ENCODE peak calls at places on chromosome X, in seven cellular contexts. A is heart right ventricle, M is adrenal gland, S is endodermal cell, R is lower lobe of right lung, Y is psoas muscle, P is colonic mucosa. H is an unnamed sample. For H3K27me3 and H3K4me1, the result is how much of the 10 kb centered on the place peaks cover.

GRCh38 chrX:51697397-51697796 is 12.9 kb upstream of the CENPVL1 start:
- DNase-seq in A (no peak), M (no peak), S (no peak), R (no peak), Y (no peak), P (no peak), H (no peak)

GRCh38 chrX:144637731-144638130 is 609.6 kb upstream of the SPANXN1 start:
- DNase-seq in A (no peak), M (no peak), S (no peak), R (no peak), Y (no peak), P (no peak), H (no peak)

GRCh38 chrX:118698516-118699247 is 28.7 kb upstream of the IL13RA1 start:
- DNase-seq in A (no peak), M (no peak), S (no peak), R (no peak), Y (no peak), P (no peak), H (no peak)

GRCh38 chrX:110713666-110714065 is 82.0 kb downstream of the CHRDL1 start:
- DNase-seq in A (no peak), M (no peak), S (no peak), R (no peak), Y (no peak), P (no peak), H (no peak)

GRCh38 chrX:148893395-148893794 is 393.0 kb downstream of the AFF2 start:
- DNase-seq in A (no peak), M (no peak), S (no peak), R (no peak), Y (no peak), P (no peak), H (no peak)

GRCh38 chrX:74523870-74524735 is 90.3 kb downstream of the RLIM start:
- DNase-seq in A (no peak), M (no peak), S (no peak), R (no peak), Y (no peak), P (no peak), H (no peak)

GRCh38 chrX:87518504-87518903 is 902 bp downstream of the KLHL4 start:
- DNase-seq in A (no peak), M (no peak), S (no peak), R (no peak), Y (no peak), P (no peak), H (no peak)

GRCh38 chrX:106263817-106264216 is 95.7 kb downstream of the PWWP3B start:
- DNase-seq in A (no peak), M (no peak), S (no peak), R (no peak), Y (no peak), P (no peak), H (peak)

GRCh38 chrX:113644426-113644825 is 803.8 kb upstream of the AMOT start:
- DNase-seq in A (no peak), M (no peak), S (no peak), R (no peak), Y (no peak), P (no peak), H (no peak)

GRCh38 chrX:10615931-10616780 is 4.2 kb downstream of the MID1 start:
- DNase-seq in A (peak), M (peak), S (peak), R (no peak), Y (no peak), P (peak), H (peak)

GRCh38 chrX:53320543-53321215 is 39.3 kb upstream of the IQSEC2 start:
- DNase-seq in A (no peak), M (no peak), S (peak), R (peak), Y (peak), P (no peak), H (no peak)

GRCh38 chrX:53321943-53322497 is 40.6 kb upstream of the IQSEC2 start:
- DNase-seq in A (no peak), M (no peak), S (no peak), R (no peak), Y (no peak), P (no peak), H (no peak)

GRCh38 chrX:53323196-53323595 is 41.8 kb upstream of the IQSEC2 start:
- DNase-seq in A (no peak), M (no peak), S (no peak), R (no peak), Y (no peak), P (no peak), H (no peak)

GRCh38 chrX:53319614-53320542 is 38.5 kb upstream of the IQSEC2 start:
- DNase-seq in A (no peak), M (no peak), S (peak), R (no peak), Y (peak), P (no peak), H (peak)

DNA sequence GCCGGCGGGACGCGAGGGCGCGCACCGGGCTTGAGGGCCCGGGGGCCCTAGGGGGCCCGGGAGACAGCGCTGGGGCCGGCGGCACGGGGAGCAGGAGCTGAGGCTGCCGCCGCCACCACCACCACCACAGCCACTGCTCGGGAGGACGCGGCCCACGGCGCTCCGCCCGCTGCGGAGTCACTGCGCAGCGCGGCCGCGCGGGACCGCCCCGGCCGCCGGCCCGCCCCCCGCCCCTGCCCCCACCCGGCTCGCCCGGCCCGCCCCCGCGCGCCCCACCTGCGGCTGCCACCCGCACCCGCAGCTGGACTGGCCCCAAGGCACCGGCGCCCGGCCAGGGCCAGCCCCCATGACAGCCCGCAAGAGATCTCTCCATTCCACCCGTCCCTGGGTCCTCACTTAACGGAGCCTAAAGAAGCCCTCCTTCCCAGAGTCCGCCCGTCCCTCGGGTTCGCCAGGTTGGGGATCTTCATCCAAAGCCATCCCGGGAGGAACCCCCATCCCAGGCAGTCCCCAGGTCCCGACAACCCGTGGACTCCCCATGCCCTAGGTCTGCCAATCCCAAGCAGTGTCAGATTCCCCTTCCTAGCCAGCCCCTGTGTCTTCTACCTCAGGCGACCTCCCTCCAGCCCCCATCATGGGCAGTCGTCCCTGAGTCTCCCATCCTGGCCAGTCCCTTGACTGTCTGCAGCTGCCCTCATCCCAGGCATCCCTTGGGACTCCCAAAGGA is 40.0 kb upstream of the IQSEC2 start:
- DNase-seq in A (no peak), M (no peak), S (peak), R (peak), Y (peak), P (no peak), H (no peak)
- H3K27me3 ChIP-seq in A (under half), M (under half), S (half or more), R (under half), Y (under half), P (under half), H (under half)

GRCh38 chrX:46572295-46572936 is 1.1 kb upstream of the CHST7 start:
- DNase-seq in A (no peak), M (no peak), S (no peak), R (no peak), Y (no peak), P (no peak), H (no peak)
- H3K4me1 ChIP-seq in A (under half), M (under half), S (under half), R (under half), Y (under half), P (under half), H (under half)

DNA sequence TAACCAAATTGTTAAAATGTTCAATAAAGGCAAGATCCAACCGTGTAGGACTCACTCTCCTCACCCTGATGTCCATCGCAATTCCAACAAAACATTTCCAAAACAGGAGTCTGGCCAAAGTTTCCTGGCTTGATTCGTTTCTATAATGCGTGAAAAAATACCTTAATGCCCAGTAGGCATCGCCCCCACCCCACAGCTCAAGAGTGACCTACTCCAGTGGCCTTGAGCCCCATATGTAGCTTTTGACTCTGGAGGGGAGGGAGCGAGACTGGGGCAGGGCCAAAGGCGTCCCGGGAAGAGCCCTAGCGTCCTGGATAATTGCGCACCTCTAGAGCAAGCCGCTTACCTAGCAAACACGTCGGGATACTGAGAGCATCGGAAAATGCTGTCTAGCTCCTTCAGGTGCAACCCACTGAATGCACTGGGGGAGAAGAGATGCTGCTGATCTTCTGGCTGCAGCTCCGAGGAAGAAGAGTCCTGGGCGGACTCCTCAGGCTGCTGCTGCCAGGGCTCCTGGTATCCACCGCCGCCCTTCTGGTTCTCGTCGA is 55.6 kb upstream of the NKAP start:
- DNase-seq in A (no peak), M (no peak), S (peak), R (no peak), Y (no peak), P (no peak), H (no peak)
- H3K27me3 ChIP-seq in A (half or more), M (under half), S (half or more), R (half or more), Y (under half), P (under half), H (under half)

DNA sequence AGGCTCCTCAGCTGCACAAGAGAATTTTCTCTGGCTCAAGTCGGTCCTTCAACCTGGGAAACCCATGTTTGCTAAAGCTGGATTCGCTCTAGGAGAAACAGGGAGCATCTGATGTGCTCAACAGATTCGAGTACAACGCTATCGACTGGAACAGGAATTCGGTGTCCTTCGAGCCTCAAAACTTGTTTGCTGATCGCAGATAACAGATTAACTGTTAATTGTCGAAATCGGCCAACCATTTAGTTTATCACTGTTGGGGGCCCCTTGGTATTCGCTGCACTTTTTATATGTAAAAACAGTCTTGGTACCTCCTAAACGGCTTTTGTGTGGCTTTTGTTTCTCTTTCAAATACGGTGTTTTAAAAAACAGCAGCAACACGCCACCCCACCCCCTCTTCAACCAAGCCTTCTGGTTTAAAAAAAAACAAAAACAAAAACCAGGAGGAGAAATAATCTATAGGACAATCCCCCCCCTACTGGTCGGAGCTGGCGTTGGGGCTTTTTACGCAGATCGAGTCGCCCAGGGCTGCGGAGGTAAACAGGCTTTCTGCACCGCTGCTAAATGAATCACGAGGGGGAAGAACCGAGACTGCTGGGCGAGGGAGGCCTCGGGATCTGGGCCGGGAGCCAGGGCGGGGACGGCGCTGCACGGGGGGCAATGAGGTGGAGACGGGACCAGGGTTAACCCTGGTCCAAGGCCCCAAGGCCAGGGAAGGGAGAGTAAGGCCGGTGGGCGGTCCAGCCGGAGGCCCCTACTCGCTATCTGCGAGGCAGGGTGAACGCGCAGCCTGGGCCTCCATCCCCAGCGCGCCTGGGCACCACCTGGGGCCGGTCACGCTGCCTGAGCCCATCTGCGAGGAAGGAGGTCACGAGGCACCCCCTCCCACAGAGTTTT is 71.7 kb upstream of the BCOR start:
- DNase-seq in A (no peak), M (peak), S (peak), R (peak), Y (peak), P (peak), H (peak)
- H3K4me1 ChIP-seq in A (half or more), M (under half), S (under half), R (under half), Y (under half), P (under half), H (under half)

GRCh38 chrX:145821291-145821897 is 3.8 kb downstream of the SLITRK2 start:
- DNase-seq in A (no peak), M (no peak), S (peak), R (no peak), Y (no peak), P (no peak), H (no peak)
- H3K27me3 ChIP-seq in A (under half), M (half or more), S (under half), R (under half), Y (under half), P (under half), H (under half)

H was measured in ovary.